ENCODE peak calls at places on chromosomes 16 and 17, in four cellular contexts. I is pancreas, Y is heart left ventricle, K is RWPE2. A is an unnamed sample. For H3K4me1, the result is how much of the 10 kb centered on the place peaks cover.

GRCh38 chr17:28524476-28525415 is 18.6 kb downstream of the FOXN1 start:
- DNase-seq in I (peak), Y (no peak), K (no peak), A (no peak)

GRCh38 chr17:80263253-80264047 is 2.8 kb downstream of the RNF213 start:
- DNase-seq in Y (peak), K (no peak), I (peak), A (peak)

GRCh38 chr17:67431210-67432015 is 54.3 kb downstream of the PITPNC1 start:
- DNase-seq in Y (no peak), I (no peak), K (peak), A (no peak)

GRCh38 chr16:17467923-17468540 is 2.7 kb downstream of the XYLT1 start:
- DNase-seq in I (peak), Y (peak), K (no peak), A (peak)

GRCh38 chr17:47993031-47993546 is 22.2 kb downstream of the CDK5RAP3 start:
- DNase-seq in I (no peak), Y (no peak), K (no peak), A (no peak)

GRCh38 chr17:81858170-81858966 is 2.0 kb downstream of the P4HB start:
- DNase-seq in I (peak), K (no peak), Y (no peak), A (no peak)

GRCh38 chr16:57516773-57517172 is 19.6 kb downstream of the CCDC102A start:
- DNase-seq in K (no peak), I (peak), Y (no peak), A (no peak)

GRCh38 chr17:79043191-79043930 is 19.4 kb downstream of the C1QTNF1 start:
- DNase-seq in K (no peak), I (no peak), Y (no peak), A (no peak)

GRCh38 chr16:11857161-11857560 is 5.8 kb upstream of the RSL1D1 start:
- DNase-seq in I (no peak), Y (no peak), K (no peak), A (no peak)

GRCh38 chr17:36755586-36755985 is 154.2 kb downstream of the MRM1 start:
- DNase-seq in K (no peak), Y (no peak), I (no peak), A (peak)

GRCh38 chr17:4500188-4500565 is 1.5 kb downstream of the SPNS2 start:
- DNase-seq in K (no peak), Y (no peak), I (no peak), A (no peak)
- H3K4me1 ChIP-seq in K (under half), Y (under half), I (under half), A (under half)

GRCh38 chr17:39199673-39199985 is 454 bp upstream of the RPL19 start:
- DNase-seq in I (no peak), Y (no peak), K (no peak), A (no peak)

GRCh38 chr17:39196820-39197331 is 593 bp downstream of the CACNB1 start:
- DNase-seq in I (no peak), Y (no peak), K (no peak), A (peak)

GRCh38 chr17:39197380-39198185 is at the start of gene CACNB1:
- DNase-seq in Y (peak), I (peak), K (peak), A (peak)

GRCh38 chr17:39196191-39196819 is 1.2 kb downstream of the CACNB1 start:
- DNase-seq in K (no peak), Y (no peak), I (no peak), A (no peak)

DNA sequence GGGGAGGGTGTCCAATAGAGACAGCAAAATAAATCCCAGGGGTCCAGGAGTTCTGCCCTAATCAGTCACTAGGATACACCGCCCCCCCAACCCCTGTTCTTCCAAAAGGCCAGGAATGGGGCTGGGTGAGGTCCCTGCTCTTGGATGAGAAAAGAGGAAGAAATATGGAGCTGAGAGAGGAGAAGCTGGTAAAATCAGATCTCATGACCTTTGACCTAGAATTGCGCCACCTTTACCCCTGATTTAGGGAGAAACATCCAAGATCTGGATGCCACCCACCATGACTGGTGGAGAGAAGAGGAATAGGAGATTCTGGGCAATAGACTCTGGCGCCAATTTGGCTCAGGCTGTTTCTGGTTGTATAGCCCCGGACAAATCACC is 707 bp upstream of the CACNB1 start:
- DNase-seq in Y (no peak), I (no peak), K (no peak), A (no peak)
- H3K4me1 ChIP-seq in Y (half or more), I (under half), K (under half), A (under half)

GRCh38 chr16:2398520-2398919 is 30.7 kb upstream of the CCNF start:
- DNase-seq in Y (no peak), I (no peak), K (no peak), A (no peak)
- H3K4me1 ChIP-seq in Y (under half), I (under half), K (under half), A (under half)

GRCh38 chr16:1773703-1774455 is 945 bp upstream of the MRPS34 start:
- DNase-seq in I (peak), Y (peak), K (no peak), A (peak)

GRCh38 chr16:1775006-1775845 is 2.3 kb upstream of the MRPS34 start:
- DNase-seq in Y (no peak), K (no peak), I (peak), A (no peak)

GRCh38 chr16:1772908-1773702 is at the start of gene MRPS34:
- DNase-seq in Y (peak), K (no peak), I (peak), A (peak)

GRCh38 chr16:1775846-1776671 is 3.1 kb upstream of the MRPS34 start:
- DNase-seq in Y (no peak), K (no peak), I (peak), A (peak)

DNA sequence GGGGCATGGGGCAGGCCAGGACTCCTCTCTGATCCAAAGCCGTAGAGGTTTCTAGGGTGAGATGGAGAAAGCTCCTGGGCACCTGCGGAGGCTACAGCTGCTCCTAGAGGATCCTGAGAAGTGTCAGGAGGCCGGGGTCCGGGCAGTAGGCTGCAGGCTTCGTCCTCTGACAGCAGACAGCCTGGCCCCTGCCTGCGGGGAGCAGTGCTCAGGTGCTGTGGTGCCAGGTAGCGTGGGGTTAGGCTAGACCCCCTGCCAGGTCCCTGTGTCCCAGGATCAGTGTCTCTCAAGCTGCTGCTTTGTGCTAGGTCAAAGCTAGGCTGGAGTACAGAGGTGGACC is 1.5 kb upstream of the MRPS34 start:
- DNase-seq in K (no peak), Y (no peak), I (peak), A (no peak)
- H3K4me1 ChIP-seq in K (under half), Y (under half), I (under half), A (under half)

GRCh38 chr17:40548982-40549680 is 16.1 kb downstream of the CCR7 start:
- DNase-seq in Y (no peak), K (no peak), I (no peak), A (peak)

GRCh38 chr17:40548491-40548981 is 16.7 kb downstream of the CCR7 start:
- DNase-seq in Y (no peak), I (no peak), K (no peak), A (no peak)

GRCh38 chr17:40547079-40547784 is 18.0 kb downstream of the CCR7 start:
- DNase-seq in K (peak), I (no peak), Y (no peak), A (no peak)

GRCh38 chr17:40545660-40546059 is 19.6 kb downstream of the CCR7 start:
- DNase-seq in K (peak), Y (no peak), I (no peak), A (no peak)

GRCh38 chr17:40547785-40548478 is 17.3 kb downstream of the CCR7 start:
- DNase-seq in Y (no peak), K (no peak), I (no peak), A (no peak)
- H3K4me1 ChIP-seq in Y (half or more), K (under half), I (under half), A (under half)

GRCh38 chr17:76137026-76137350 is 4.1 kb downstream of the FOXJ1 start:
- DNase-seq in I (no peak), K (no peak), Y (no peak), A (no peak)
- H3K4me1 ChIP-seq in I (under half), K (under half), Y (under half), A (under half)

GRCh38 chr16:13956635-13957196 is 36.8 kb downstream of the ERCC4 start:
- DNase-seq in I (no peak), K (no peak), Y (no peak), A (no peak)
- H3K4me1 ChIP-seq in I (under half), K (under half), Y (under half), A (under half)

GRCh38 chr17:50424246-50425000 is 1.6 kb upstream of the ACSF2 start:
- DNase-seq in I (no peak), K (no peak), Y (no peak), A (no peak)
- H3K4me1 ChIP-seq in I (under half), K (half or more), Y (under half), A (under half)

A was measured in BE2C.